ENCODE peak calls at places on chromosomes 13 and 19, in five cellular contexts. One of them, this sample, is unnamed.

GRCh38 chr13:113544896-113545295 is 39.7 kb upstream of the TFDP1 start:
- DNase-seq in adrenal gland: no peak
- DNase-seq in NCI-H446: no peak
- DNase-seq in stimulated activated CD8-positive, alpha-beta memory T cell treated with anti-CD3 and anti-CD28 coated beads, Interleukin-4, amount 100 ng/mL, for 1 hour: no peak
- DNase-seq in AG04449: no peak
- DNase-seq in this sample: no peak

GRCh38 chr13:72290962-72291681 is 424.1 kb upstream of the DACH1 start:
- DNase-seq in adrenal gland: no peak
- DNase-seq in stimulated activated CD8-positive, alpha-beta memory T cell treated with anti-CD3 and anti-CD28 coated beads, Interleukin-4, amount 100 ng/mL, for 1 hour: no peak
- DNase-seq in AG04449: peak
- DNase-seq in NCI-H446: no peak
- DNase-seq in this sample: no peak

GRCh38 chr19:47436712-47437401 is 17.5 kb upstream of the MEIS3 start:
- DNase-seq in stimulated activated CD8-positive, alpha-beta memory T cell treated with anti-CD3 and anti-CD28 coated beads, Interleukin-4, amount 100 ng/mL, for 1 hour: peak
- DNase-seq in adrenal gland: peak
- DNase-seq in NCI-H446: peak
- DNase-seq in AG04449: no peak
- DNase-seq in this sample: peak

GRCh38 chr19:40398417-40399056 is 8.6 kb upstream of the HIPK4 start:
- DNase-seq in stimulated activated CD8-positive, alpha-beta memory T cell treated with anti-CD3 and anti-CD28 coated beads, Interleukin-4, amount 100 ng/mL, for 1 hour: no peak
- DNase-seq in adrenal gland: peak
- DNase-seq in NCI-H446: no peak
- DNase-seq in AG04449: no peak
- DNase-seq in this sample: no peak

GRCh38 chr13:32790731-32791130 is 204.5 kb downstream of the PDS5B start:
- DNase-seq in stimulated activated CD8-positive, alpha-beta memory T cell treated with anti-CD3 and anti-CD28 coated beads, Interleukin-4, amount 100 ng/mL, for 1 hour: no peak
- DNase-seq in NCI-H446: no peak
- DNase-seq in AG04449: no peak
- DNase-seq in adrenal gland: no peak
- DNase-seq in this sample: no peak

GRCh38 chr13:73610799-73611592 is 523.2 kb downstream of the KLF12 start:
- DNase-seq in NCI-H446: no peak
- DNase-seq in adrenal gland: no peak
- DNase-seq in AG04449: no peak
- DNase-seq in stimulated activated CD8-positive, alpha-beta memory T cell treated with anti-CD3 and anti-CD28 coated beads, Interleukin-4, amount 100 ng/mL, for 1 hour: no peak
- DNase-seq in this sample: no peak

GRCh38 chr13:90445179-90445578 is 902.3 kb upstream of the MIR17HG start:
- DNase-seq in AG04449: peak
- DNase-seq in stimulated activated CD8-positive, alpha-beta memory T cell treated with anti-CD3 and anti-CD28 coated beads, Interleukin-4, amount 100 ng/mL, for 1 hour: no peak
- DNase-seq in NCI-H446: no peak
- DNase-seq in adrenal gland: peak
- DNase-seq in this sample: no peak

GRCh38 chr19:42409477-42409876 is 17.7 kb downstream of the LIPE start:
- DNase-seq in adrenal gland: peak
- DNase-seq in stimulated activated CD8-positive, alpha-beta memory T cell treated with anti-CD3 and anti-CD28 coated beads, Interleukin-4, amount 100 ng/mL, for 1 hour: no peak
- DNase-seq in NCI-H446: no peak
- DNase-seq in AG04449: no peak
- DNase-seq in this sample: no peak

GRCh38 chr19:12117203-12117970 is 22.8 kb downstream of the ZNF20 start:
- DNase-seq in stimulated activated CD8-positive, alpha-beta memory T cell treated with anti-CD3 and anti-CD28 coated beads, Interleukin-4, amount 100 ng/mL, for 1 hour: no peak
- DNase-seq in adrenal gland: no peak
- DNase-seq in NCI-H446: no peak
- DNase-seq in AG04449: no peak
- DNase-seq in this sample: no peak

GRCh38 chr19:39413269-39413902 is 917 bp downstream of the PLEKHG2 start:
- DNase-seq in NCI-H446: no peak
- DNase-seq in stimulated activated CD8-positive, alpha-beta memory T cell treated with anti-CD3 and anti-CD28 coated beads, Interleukin-4, amount 100 ng/mL, for 1 hour: no peak
- DNase-seq in AG04449: no peak
- DNase-seq in adrenal gland: peak
- DNase-seq in this sample: peak

GRCh38 chr13:106349080-106349841 is 186.2 kb downstream of the EFNB2 start:
- DNase-seq in AG04449: no peak
- DNase-seq in adrenal gland: no peak
- DNase-seq in stimulated activated CD8-positive, alpha-beta memory T cell treated with anti-CD3 and anti-CD28 coated beads, Interleukin-4, amount 100 ng/mL, for 1 hour: no peak
- DNase-seq in NCI-H446: no peak
- DNase-seq in this sample: peak

GRCh38 chr19:40611096-40611495 is 9.9 kb downstream of the LTBP4 start:
- DNase-seq in AG04449: no peak
- DNase-seq in NCI-H446: no peak
- DNase-seq in stimulated activated CD8-positive, alpha-beta memory T cell treated with anti-CD3 and anti-CD28 coated beads, Interleukin-4, amount 100 ng/mL, for 1 hour: no peak
- DNase-seq in adrenal gland: no peak
- DNase-seq in this sample: no peak

GRCh38 chr19:10670876-10671804 is 17.0 kb downstream of the ILF3 start:
- DNase-seq in NCI-H446: no peak
- DNase-seq in AG04449: no peak
- DNase-seq in stimulated activated CD8-positive, alpha-beta memory T cell treated with anti-CD3 and anti-CD28 coated beads, Interleukin-4, amount 100 ng/mL, for 1 hour: no peak
- DNase-seq in adrenal gland: no peak
- DNase-seq in this sample: no peak

GRCh38 chr19:2500861-2501260 is 24.9 kb downstream of the GADD45B start:
- DNase-seq in NCI-H446: no peak
- DNase-seq in adrenal gland: no peak
- DNase-seq in AG04449: no peak
- DNase-seq in stimulated activated CD8-positive, alpha-beta memory T cell treated with anti-CD3 and anti-CD28 coated beads, Interleukin-4, amount 100 ng/mL, for 1 hour: no peak
- DNase-seq in this sample: no peak

GRCh38 chr19:29084266-29084665 is 128.7 kb downstream of the UQCRFS1 start:
- DNase-seq in AG04449: no peak
- DNase-seq in stimulated activated CD8-positive, alpha-beta memory T cell treated with anti-CD3 and anti-CD28 coated beads, Interleukin-4, amount 100 ng/mL, for 1 hour: no peak
- DNase-seq in adrenal gland: peak
- DNase-seq in NCI-H446: peak
- DNase-seq in this sample: peak

GRCh38 chr19:38229585-38230073 is 5.6 kb upstream of the DPF1 start:
- DNase-seq in NCI-H446: peak
- DNase-seq in adrenal gland: peak
- DNase-seq in stimulated activated CD8-positive, alpha-beta memory T cell treated with anti-CD3 and anti-CD28 coated beads, Interleukin-4, amount 100 ng/mL, for 1 hour: no peak
- DNase-seq in AG04449: no peak
- DNase-seq in this sample: peak

GRCh38 chr13:101881593-101881992 is 429.1 kb downstream of the ITGBL1 start:
- DNase-seq in NCI-H446: no peak
- DNase-seq in AG04449: no peak
- DNase-seq in stimulated activated CD8-positive, alpha-beta memory T cell treated with anti-CD3 and anti-CD28 coated beads, Interleukin-4, amount 100 ng/mL, for 1 hour: no peak
- DNase-seq in adrenal gland: no peak
- DNase-seq in this sample: no peak

GRCh38 chr19:16198363-16198636 is 589 bp downstream of the AP1M1 start:
- DNase-seq in AG04449: no peak
- DNase-seq in NCI-H446: no peak
- DNase-seq in stimulated activated CD8-positive, alpha-beta memory T cell treated with anti-CD3 and anti-CD28 coated beads, Interleukin-4, amount 100 ng/mL, for 1 hour: no peak
- DNase-seq in adrenal gland: no peak
- DNase-seq in this sample: peak

GRCh38 chr13:105914637-105915036 is 620.8 kb downstream of the EFNB2 start:
- DNase-seq in AG04449: peak
- DNase-seq in NCI-H446: no peak
- DNase-seq in stimulated activated CD8-positive, alpha-beta memory T cell treated with anti-CD3 and anti-CD28 coated beads, Interleukin-4, amount 100 ng/mL, for 1 hour: no peak
- DNase-seq in adrenal gland: no peak
- DNase-seq in this sample: no peak

GRCh38 chr19:42634409-42635232 is 39.9 kb upstream of the CEACAM8 start:
- DNase-seq in stimulated activated CD8-positive, alpha-beta memory T cell treated with anti-CD3 and anti-CD28 coated beads, Interleukin-4, amount 100 ng/mL, for 1 hour: no peak
- DNase-seq in AG04449: no peak
- DNase-seq in adrenal gland: peak
- DNase-seq in NCI-H446: peak
- DNase-seq in this sample: peak

GRCh38 chr19:7522923-7523667 is 671 bp downstream of the MCOLN1 start:
- DNase-seq in AG04449: no peak
- DNase-seq in NCI-H446: no peak
- DNase-seq in stimulated activated CD8-positive, alpha-beta memory T cell treated with anti-CD3 and anti-CD28 coated beads, Interleukin-4, amount 100 ng/mL, for 1 hour: no peak
- DNase-seq in adrenal gland: peak
- DNase-seq in this sample: no peak

GRCh38 chr13:75725784-75726183 is 89.7 kb downstream of the LMO7 start:
- DNase-seq in NCI-H446: no peak
- DNase-seq in stimulated activated CD8-positive, alpha-beta memory T cell treated with anti-CD3 and anti-CD28 coated beads, Interleukin-4, amount 100 ng/mL, for 1 hour: no peak
- DNase-seq in AG04449: no peak
- DNase-seq in adrenal gland: no peak
- DNase-seq in this sample: no peak

GRCh38 chr13:40812724-40813445 is 23.5 kb downstream of the SLC25A15 start:
- DNase-seq in adrenal gland: no peak
- DNase-seq in AG04449: no peak
- DNase-seq in stimulated activated CD8-positive, alpha-beta memory T cell treated with anti-CD3 and anti-CD28 coated beads, Interleukin-4, amount 100 ng/mL, for 1 hour: no peak
- DNase-seq in NCI-H446: no peak
- DNase-seq in this sample: no peak

GRCh38 chr13:114285166-114285808 is 3.9 kb downstream of the UPF3A start:
- DNase-seq in adrenal gland: no peak
- DNase-seq in AG04449: no peak
- DNase-seq in stimulated activated CD8-positive, alpha-beta memory T cell treated with anti-CD3 and anti-CD28 coated beads, Interleukin-4, amount 100 ng/mL, for 1 hour: no peak
- DNase-seq in NCI-H446: no peak
- DNase-seq in this sample: no peak

GRCh38 chr19:8137425-8137824 is 12.0 kb downstream of the FBN3 start:
- DNase-seq in adrenal gland: no peak
- DNase-seq in AG04449: no peak
- DNase-seq in stimulated activated CD8-positive, alpha-beta memory T cell treated with anti-CD3 and anti-CD28 coated beads, Interleukin-4, amount 100 ng/mL, for 1 hour: no peak
- DNase-seq in NCI-H446: no peak
- DNase-seq in this sample: no peak

GRCh38 chr13:51955841-51956603 is 55.2 kb downstream of the ATP7B start:
- DNase-seq in NCI-H446: no peak
- DNase-seq in stimulated activated CD8-positive, alpha-beta memory T cell treated with anti-CD3 and anti-CD28 coated beads, Interleukin-4, amount 100 ng/mL, for 1 hour: no peak
- DNase-seq in AG04449: no peak
- DNase-seq in adrenal gland: no peak
- DNase-seq in this sample: no peak

GRCh38 chr19:4547303-4548237 is 7.7 kb upstream of the LRG1 start:
- DNase-seq in NCI-H446: no peak
- DNase-seq in stimulated activated CD8-positive, alpha-beta memory T cell treated with anti-CD3 and anti-CD28 coated beads, Interleukin-4, amount 100 ng/mL, for 1 hour: no peak
- DNase-seq in adrenal gland: peak
- DNase-seq in AG04449: no peak
- DNase-seq in this sample: no peak

This sample was measured in endothelial cell.